ENCODE peak calls at places on chromosome 7, in four cellular contexts. F is hepatocyte, H is tibial artery, L is pancreas. M is an unnamed sample.

GRCh38 chr7:92177362-92177761 is 1.6 kb downstream of the LRRD1 start:
- DNase-seq in L (no peak), H (no peak), F (peak; percentile 68), M (no peak)

GRCh38 chr7:40310213-40310612 is 175.4 kb downstream of the SUGCT start:
- DNase-seq in L (no peak), F (no peak), H (no peak), M (no peak)

GRCh38 chr7:54782829-54783228 is 23.8 kb upstream of the SEC61G start:
- DNase-seq in H (no peak), F (no peak), L (no peak), M (no peak)

GRCh38 chr7:27193335-27194001 is 6.4 kb downstream of the HOXA13 start:
- DNase-seq in L (no peak), F (no peak), H (peak; percentile 33), M (no peak)

GRCh38 chr7:131521651-131522163 is 34.7 kb downstream of the PODXL start:
- DNase-seq in F (no peak), H (peak; percentile 65), L (peak; percentile 93), M (peak; percentile 70)

GRCh38 chr7:91543646-91544045 is 279.4 kb downstream of the FZD1 start:
- DNase-seq in L (no peak), F (no peak), H (no peak), M (no peak)

GRCh38 chr7:42742321-42742720 is 169.5 kb downstream of the C7orf25 start:
- DNase-seq in L (no peak), F (no peak), H (no peak), M (no peak)

GRCh38 chr7:95901006-95901405 is 128.7 kb downstream of the DYNC1I1 start:
- DNase-seq in F (no peak), L (no peak), H (no peak), M (no peak)

GRCh38 chr7:134798155-134798554 is 18.7 kb downstream of the CALD1 start:
- DNase-seq in L (no peak), H (no peak), F (no peak), M (no peak)

GRCh38 chr7:30920584-30921539 is 9.2 kb downstream of the AQP1 start:
- DNase-seq in L (peak; percentile 9), F (peak; percentile 44), H (peak; percentile 90), M (peak; percentile 69)

GRCh38 chr7:125599387-125599786 is 669.8 kb upstream of the POT1 start:
- DNase-seq in H (no peak), L (no peak), F (no peak), M (no peak)

GRCh38 chr7:150481207-150481920 is 30.9 kb downstream of the GIMAP8 start:
- DNase-seq in H (no peak), F (no peak), L (no peak), M (no peak)
- H3K4me1 ChIP-seq in H (no peaks in the 10 kb centered on the region), F (no peaks in the 10 kb centered on the region), L (no peaks in the 10 kb centered on the region), M (peaks cover 13% of the 10 kb centered on the region)

DNA sequence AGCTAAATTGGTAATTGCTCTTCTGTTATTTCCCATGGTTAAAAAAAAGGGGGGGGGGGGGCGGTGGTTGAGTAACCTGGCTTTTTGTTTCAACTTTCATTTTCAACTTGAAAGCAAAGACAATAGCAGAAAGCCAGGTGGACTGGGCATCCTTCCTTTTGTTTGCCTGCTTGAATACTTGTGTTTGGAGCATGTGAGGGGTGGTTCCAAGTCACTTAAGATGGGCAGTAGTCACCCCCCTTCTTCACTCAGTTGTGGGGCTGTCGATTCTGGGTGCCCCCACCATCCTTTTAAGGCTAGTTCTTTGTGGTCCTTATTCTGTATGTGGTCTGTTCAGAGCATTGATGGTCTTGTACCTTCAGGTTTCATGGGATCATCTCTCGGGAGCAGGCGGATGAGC is 165.6 kb upstream of the PRR15 start:
- DNase-seq in H (no peak), F (no peak), L (no peak), M (no peak)
- H3K27me3 ChIP-seq in H (no peaks in the 10 kb centered on the region), F (no peaks in the 10 kb centered on the region), L (no peaks in the 10 kb centered on the region), M (no peaks in the 10 kb centered on the region)

GRCh38 chr7:56046728-56047445 is 4.4 kb downstream of the PSPH start:
- DNase-seq in L (peak; percentile 50), H (no peak), F (peak; percentile 73), M (no peak)

GRCh38 chr7:56045796-56046195 is 5.4 kb downstream of the PSPH start:
- DNase-seq in L (no peak), F (no peak), H (no peak), M (peak; percentile 8)

GRCh38 chr7:56051053-56051338 is 248 bp downstream of the PSPH start:
- DNase-seq in H (no peak), L (no peak), F (no peak), M (no peak)

GRCh38 chr7:56051339-56052191 is at the start of the genes CCT6A and PSPH:
- DNase-seq in H (peak; percentile 99), L (peak; percentile 97), F (peak; percentile 99), M (peak; percentile 99)

DNA sequence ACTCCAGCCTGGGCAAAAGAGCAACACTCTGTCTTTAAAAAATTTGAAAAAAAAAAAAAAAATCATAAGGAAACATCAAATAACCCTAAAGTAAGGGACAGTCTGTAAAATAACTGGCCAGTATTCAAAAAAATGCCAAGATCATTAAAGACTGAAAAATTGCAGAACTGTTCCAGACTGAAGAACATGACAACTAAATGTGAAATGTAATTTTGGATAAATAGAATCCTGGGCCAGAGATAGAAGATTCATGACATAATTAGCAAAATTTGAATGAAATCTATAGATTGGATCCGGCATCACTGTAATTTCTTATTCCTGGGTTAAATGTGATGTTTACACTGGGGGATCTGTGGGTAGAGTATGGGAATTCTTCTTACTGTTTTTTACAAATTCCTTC is 3.0 kb downstream of the PSPH start:
- DNase-seq in F (no peak), L (no peak), H (no peak), M (no peak)
- H3K4me1 ChIP-seq in F (peaks cover 38% of the 10 kb centered on the region), L (peaks cover 20% of the 10 kb centered on the region), H (peaks cover 8% of the 10 kb centered on the region), M (peaks cover 27% of the 10 kb centered on the region)

DNA sequence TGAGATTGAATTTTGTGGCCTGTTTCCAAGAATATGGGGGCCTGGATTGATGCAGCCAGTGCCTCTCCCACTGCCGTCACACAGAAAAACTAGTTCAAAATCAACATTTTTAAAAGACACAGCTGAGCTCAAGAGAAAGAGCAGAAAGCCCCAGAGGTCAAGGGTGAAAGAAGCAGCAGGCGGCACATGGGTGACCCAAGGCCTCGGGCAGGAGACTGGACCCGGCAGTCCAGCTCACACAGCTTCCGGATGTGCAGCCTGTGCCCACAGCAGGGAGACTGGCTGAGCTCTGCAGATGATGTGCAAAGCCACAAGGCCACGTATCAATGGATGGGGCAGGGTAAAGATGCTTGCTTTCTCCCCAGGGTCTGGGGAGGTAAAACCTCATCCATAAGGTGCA is 50.4 kb upstream of the RNF32 start:
- DNase-seq in L (no peak), H (no peak), F (no peak), M (no peak)
- H3K27me3 ChIP-seq in L (no peaks in the 10 kb centered on the region), H (no peaks in the 10 kb centered on the region), F (no peaks in the 10 kb centered on the region), M (no peaks in the 10 kb centered on the region)

DNA sequence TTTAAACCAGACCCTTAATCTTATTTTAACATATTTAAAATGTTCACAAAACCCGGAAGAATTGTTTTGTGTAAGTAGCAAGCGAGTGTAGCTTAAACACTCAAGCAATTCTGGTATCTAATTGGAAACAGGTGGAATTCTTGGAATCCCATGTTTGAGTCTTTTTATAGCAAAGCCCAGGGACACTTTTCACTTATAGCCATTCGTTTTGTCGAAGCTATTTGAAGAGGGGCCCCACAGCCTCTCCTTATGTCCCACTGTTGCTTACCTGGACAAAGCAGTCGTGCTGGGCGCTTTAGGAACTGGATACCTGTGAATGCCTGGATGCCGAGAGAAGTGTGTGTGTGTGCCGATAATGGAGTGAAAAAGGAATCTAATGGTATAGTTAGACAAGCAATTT is 3.3 kb downstream of the CUX1 start:
- DNase-seq in H (no peak), F (no peak), L (no peak), M (no peak)
- H3K4me1 ChIP-seq in H (peaks cover 4% of the 10 kb centered on the region), F (peaks cover 44% of the 10 kb centered on the region), L (peaks cover 11% of the 10 kb centered on the region), M (peaks cover 65% of the 10 kb centered on the region)

DNA sequence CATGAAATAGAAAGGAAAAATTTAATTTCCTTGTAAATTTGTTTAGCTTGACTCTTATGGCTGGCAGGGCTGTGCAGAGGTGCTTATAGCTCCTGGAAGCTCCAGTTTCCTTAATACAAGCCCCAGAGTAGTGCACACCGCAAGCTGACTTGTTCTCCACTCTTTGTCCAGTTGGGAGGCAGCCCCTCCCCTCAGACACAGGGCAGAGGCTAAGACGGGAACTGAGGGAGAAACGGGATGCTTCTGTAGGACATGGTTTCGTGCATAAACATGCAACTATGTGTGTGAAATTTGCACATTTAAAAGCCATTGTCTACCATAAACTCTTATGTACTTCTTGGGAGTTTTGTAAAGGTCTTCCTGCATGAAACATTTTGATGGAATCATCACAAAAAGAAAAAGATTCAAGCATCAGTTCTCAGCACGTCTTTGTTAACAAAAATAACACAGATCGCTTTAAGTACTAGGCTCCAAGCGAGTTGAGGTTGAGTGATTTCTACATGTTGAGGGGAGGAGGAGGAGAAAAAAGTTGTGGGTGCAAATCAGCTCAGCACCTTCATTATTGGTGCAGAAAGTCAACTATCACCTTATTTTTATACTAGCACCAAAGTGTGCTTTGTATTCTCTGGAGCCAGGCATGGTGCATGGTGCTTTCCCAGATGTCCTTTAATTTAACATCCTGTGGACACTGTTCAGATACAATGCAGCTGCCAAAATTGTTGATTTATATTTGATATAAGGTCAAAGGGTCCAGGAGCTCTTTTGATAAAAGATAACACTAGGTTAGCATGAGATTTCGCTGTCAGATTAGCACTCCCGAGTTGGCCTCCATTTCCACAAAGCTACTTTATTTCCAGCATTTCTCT is 124.5 kb downstream of the CHN2 start:
- DNase-seq in H (no peak), F (no peak), L (no peak), M (no peak)
- H3K27me3 ChIP-seq in H (no peaks in the 10 kb centered on the region), F (no peaks in the 10 kb centered on the region), L (no peaks in the 10 kb centered on the region), M (no peaks in the 10 kb centered on the region)